ENCODE peak calls at places on chromosomes 4 and X, in four cellular contexts. O, S, Z and U are unnamed samples.

GRCh38 chr4:164383187-164384181 is 370.4 kb upstream of the SMIM31 start:
- DNase-seq in O (no peak), S (no peak), Z (no peak), U (no peak)

GRCh38 chr4:146945556-146946374 is at the start of gene TTC29:
- DNase-seq in O (peak; percentile 8), S (peak; percentile 96), Z (peak; percentile 57), U (peak; percentile 96)

GRCh38 chrX:147699061-147699460 is 212.7 kb upstream of the FMR1 start:
- DNase-seq in O (no peak), S (no peak), Z (no peak), U (peak; percentile 6)

GRCh38 chr4:144699565-144699964 is 53.6 kb downstream of the HHIP start:
- DNase-seq in O (no peak), S (no peak), Z (no peak), U (no peak)

GRCh38 chrX:348461-349117 is 30.0 kb upstream of the GTPBP6 start:
- DNase-seq in O (no peak), S (no peak), Z (no peak), U (no peak)

GRCh38 chrX:124194209-124194608 is 138.3 kb upstream of the TEX13D start:
- DNase-seq in O (no peak), S (no peak), Z (no peak), U (no peak)

GRCh38 chr4:66855956-66856355 is 689.3 kb downstream of the CENPC start:
- DNase-seq in O (no peak), S (no peak), Z (no peak), U (no peak)

GRCh38 chr4:138766332-138766731 is 249.2 kb upstream of the NOCT start:
- DNase-seq in O (no peak), S (no peak), Z (no peak), U (no peak)

GRCh38 chr4:105191621-105192210 is 45.0 kb downstream of the TET2 start:
- DNase-seq in O (peak; percentile 81), S (no peak), Z (no peak), U (no peak)

GRCh38 chrX:53280703-53281320 is 572 bp downstream of the IQSEC2 start:
- DNase-seq in O (no peak), S (no peak), Z (no peak), U (no peak)

GRCh38 chrX:132791725-132792124 is 166.7 kb downstream of the HS6ST2 start:
- DNase-seq in O (no peak), S (no peak), Z (no peak), U (no peak)

GRCh38 chr4:54090804-54091623 is 8.9 kb upstream of the GSX2 start:
- DNase-seq in O (no peak), S (peak; percentile 30), Z (peak; percentile 38), U (no peak)

GRCh38 chr4:88606832-88607231 is 14.6 kb downstream of the HERC3 start:
- DNase-seq in O (no peak), S (no peak), Z (no peak), U (no peak)

GRCh38 chr4:184751585-184751956 is 17.7 kb upstream of the CENPU start:
- DNase-seq in O (no peak), S (no peak), Z (no peak), U (no peak)

GRCh38 chr4:147583876-147584275 is 33.3 kb upstream of the TMEM184C start:
- DNase-seq in O (no peak), S (no peak), Z (no peak), U (no peak)

GRCh38 chrX:9867753-9868152 is 81.5 kb downstream of the SHROOM2 start:
- DNase-seq in O (no peak), S (no peak), Z (no peak), U (no peak)

GRCh38 chr4:167218022-167218608 is 16.2 kb downstream of the SPOCK3 start:
- DNase-seq in O (no peak), S (no peak), Z (no peak), U (no peak)

GRCh38 chrX:319579-320125 is 1.1 kb upstream of the GTPBP6 start:
- DNase-seq in O (no peak), S (no peak), Z (no peak), U (no peak)

GRCh38 chrX:153646620-153647373 is at the start of gene DUSP9:
- DNase-seq in O (no peak), S (peak; percentile 79), Z (peak; percentile 83), U (peak; percentile 69)

GRCh38 chr4:3759236-3759635 is 6.9 kb upstream of the ADRA2C start:
- DNase-seq in O (no peak), S (no peak), Z (no peak), U (no peak)

GRCh38 chr4:102511830-102512605 is 10.9 kb downstream of the NFKB1 start:
- DNase-seq in O (no peak), S (no peak), Z (no peak), U (no peak)
- TF ChIP-seq BHLHE40 in O (no peak), S (no peak), Z (no peak), U (no peak)

GRCh38 chr4:48041535-48042137 is 25.1 kb downstream of the NIPAL1 start:
- DNase-seq in O (no peak), S (no peak), Z (no peak), U (no peak)
- TF ChIP-seq FOXM1 in O (no peak), S (no peak), Z (no peak), U (no peak)

GRCh38 chr4:158094413-158095110 is 78.3 kb downstream of the GASK1B start:
- DNase-seq in O (no peak), S (no peak), Z (peak; percentile 61), U (no peak)
- TF ChIP-seq BHLHE40 in O (no peak), S (no peak), Z (no peak), U (no peak)

DNA sequence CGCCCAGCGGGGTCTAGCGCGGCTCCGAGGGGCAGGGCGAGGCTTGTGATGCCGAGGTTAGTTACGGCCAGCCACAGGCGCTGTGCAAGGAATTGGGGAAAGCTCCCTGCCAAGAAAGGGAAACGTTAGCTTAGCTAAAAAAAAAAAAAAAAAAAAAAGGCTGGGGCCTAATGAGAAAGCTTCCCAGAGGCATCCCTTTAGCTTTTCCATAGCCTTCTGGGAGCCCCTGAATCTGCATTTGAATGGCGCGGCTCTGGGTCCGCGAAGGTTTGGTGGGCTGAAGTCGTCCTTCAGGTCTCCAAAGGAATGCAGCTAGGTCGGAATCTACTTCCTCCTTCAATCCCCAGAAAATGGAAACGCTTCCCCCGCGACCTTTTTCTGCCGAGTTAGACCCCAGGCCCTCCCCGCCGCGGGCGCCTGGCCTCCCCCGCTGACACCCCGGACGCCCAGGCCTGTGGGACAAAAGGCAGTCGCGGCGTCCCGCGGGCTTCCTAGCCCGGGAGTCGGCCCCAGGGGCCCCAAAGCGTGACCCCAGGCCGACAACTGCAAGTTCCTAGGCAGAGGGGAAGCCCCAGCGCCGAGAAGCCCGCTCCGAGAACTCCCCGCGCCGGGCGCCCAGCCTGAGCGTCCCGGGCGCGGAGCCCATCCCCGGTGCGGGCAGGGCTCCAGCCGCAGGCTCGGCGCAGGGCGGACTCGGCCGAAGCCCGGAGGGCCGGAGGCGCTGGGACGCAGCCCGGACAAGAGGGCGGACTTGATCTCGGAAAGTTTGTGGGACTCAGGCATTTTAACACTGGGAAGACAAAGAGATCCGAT is 598 bp upstream of the FAT1 start:
- DNase-seq in O (no peak), S (peak; percentile 35), Z (no peak), U (peak; percentile 17)
- TF ChIP-seq FOXM1 in O (no peak), S (no peak), Z (no peak), U (no peak)

DNA sequence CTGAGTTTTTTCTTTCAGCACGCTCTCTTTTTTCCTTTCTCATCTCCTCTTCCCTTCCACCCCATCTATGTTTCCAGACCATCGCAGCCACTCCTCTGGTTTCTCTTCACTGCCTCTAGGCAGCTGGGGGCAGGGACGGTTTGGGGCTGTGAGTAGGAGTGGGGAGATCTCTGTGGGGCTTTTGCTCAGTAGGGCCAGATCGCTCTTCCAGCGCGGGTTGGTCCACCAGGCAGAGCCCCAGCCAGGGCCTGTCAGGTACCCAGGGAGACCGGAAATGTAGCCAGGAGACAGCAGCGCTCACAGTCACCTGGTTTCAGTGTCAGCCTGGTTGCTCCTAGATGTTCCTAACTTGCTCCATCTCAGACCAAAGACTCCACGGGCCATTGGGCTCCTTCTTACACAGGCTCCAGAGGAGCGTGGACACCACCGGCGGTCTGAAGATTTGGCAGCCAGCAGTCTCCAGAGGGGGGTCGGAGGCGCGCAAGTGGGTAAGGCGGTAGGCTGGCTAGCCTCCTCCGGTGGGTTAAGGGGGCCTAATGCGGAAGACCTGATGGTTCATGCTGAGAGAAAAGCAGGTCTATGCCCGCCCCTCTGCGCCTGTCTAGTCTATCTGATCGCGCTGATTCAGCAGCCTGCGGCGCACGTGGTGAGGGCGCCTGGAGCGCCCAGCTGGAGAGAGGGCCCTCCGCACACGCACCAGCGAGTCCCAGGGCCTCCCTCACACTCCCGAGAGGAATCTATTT is 1.8 kb downstream of the FGF5 start:
- DNase-seq in O (no peak), S (no peak), Z (no peak), U (no peak)
- TF ChIP-seq BHLHE40 in O (no peak), S (no peak), Z (no peak), U (no peak)

DNA sequence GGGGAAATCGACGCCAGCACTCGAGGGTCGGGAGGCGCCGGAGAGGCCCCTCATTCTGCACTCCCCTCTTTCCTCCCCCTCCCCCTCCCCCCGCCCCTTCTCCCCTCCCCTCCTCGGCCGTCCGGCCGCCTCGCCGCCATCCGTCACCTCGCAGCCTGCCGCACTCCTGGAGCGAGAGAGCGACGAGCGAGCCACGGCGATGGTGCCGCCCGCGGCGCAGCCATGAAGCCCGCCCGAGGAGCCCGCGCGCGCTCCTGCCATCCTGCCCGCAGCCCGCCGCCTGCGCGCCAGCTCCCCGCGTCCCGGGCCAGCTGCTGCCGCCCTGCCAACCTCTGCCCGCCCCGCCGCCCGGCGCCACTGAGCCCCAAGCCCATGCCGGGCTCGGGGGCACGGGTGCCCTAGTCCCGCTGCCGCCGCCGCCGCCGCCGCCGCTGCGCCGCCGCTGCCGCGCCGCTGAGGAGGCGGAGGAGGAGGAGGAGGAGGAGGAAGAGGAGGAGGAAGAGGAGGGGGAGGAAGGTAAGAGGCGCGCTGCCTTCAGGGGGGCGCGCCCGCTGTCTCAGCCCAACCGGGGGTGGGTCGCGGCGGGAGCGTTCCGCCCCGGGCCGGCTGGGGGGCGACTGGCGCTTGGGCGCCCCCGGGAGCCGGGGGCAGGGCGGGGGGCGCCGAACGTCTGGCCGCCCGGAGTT is at the start of gene FRMPD3:
- DNase-seq in O (no peak), S (no peak), Z (no peak), U (peak; percentile 47)
- TF ChIP-seq FOXM1 in O (no peak), S (no peak), Z (no peak), U (no peak)

GRCh38 chr4:140095694-140096482 is 58.1 kb downstream of the MAML3 start:
- DNase-seq in O (no peak), S (no peak), Z (no peak), U (no peak)
- TF ChIP-seq BHLHE40 in O (no peak), S (no peak), Z (no peak), U (no peak)

DNA sequence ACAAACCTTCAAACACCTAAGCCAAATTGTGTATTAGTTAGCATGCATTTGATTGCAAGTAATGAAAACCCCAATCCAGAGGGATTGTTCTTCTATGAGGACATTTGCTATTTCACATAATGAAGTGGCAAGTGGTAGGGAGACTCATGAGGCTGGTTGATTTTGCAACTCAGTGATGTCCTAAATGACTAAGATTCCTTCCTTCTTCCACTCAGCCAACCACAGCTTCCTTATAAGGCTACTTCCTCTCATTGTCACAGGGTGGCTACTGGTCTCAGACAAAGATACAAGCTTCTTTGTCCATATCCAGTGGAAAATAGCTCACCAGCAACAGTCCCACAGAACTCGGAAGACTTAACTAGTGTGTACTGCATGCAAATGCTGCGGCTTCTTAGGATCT is 5.3 kb upstream of the OTC start:
- DNase-seq in O (no peak), S (no peak), Z (no peak), U (no peak)
- TF ChIP-seq FOXM1 in O (no peak), S (no peak), Z (no peak), U (no peak)